ENCODE peak calls at places on chromosomes 11 and 22, in eight cellular contexts. One of them, this sample, is unnamed.

GRCh38 chr11:7060828-7061227 is 28.0 kb upstream of the RBMXL2 start:
- DNase-seq in stimulated activated naive B cell treated with anti-CD40 and anti-IgM and Interleukin-4, amounts not matched to agents 10 μg/mL and 1 μg/mL and 100 μg/mL, for 72 hours: no peak
- DNase-seq in endothelial cell: no peak
- DNase-seq in WTC11: no peak
- DNase-seq in GM18507: no peak
- DNase-seq in progenitor cell of endocrine pancreas: no peak
- DNase-seq in posterior vena cava: no peak
- DNase-seq in AG08395: peak; percentile 32
- DNase-seq in this sample: peak; percentile 44

GRCh38 chr11:60169264-60169915 is 13.5 kb downstream of the MS4A6A start:
- DNase-seq in AG08395: no peak
- DNase-seq in progenitor cell of endocrine pancreas: no peak
- DNase-seq in endothelial cell: no peak
- DNase-seq in WTC11: peak; percentile 28
- DNase-seq in posterior vena cava: no peak
- DNase-seq in GM18507: no peak
- DNase-seq in stimulated activated naive B cell treated with anti-CD40 and anti-IgM and Interleukin-4, amounts not matched to agents 10 μg/mL and 1 μg/mL and 100 μg/mL, for 72 hours: no peak
- DNase-seq in this sample: peak; percentile 78

GRCh38 chr11:3837793-3838192 is 3.0 kb downstream of the RHOG start:
- DNase-seq in endothelial cell: peak; percentile 37
- DNase-seq in AG08395: peak; percentile 24
- DNase-seq in WTC11: no peak
- DNase-seq in stimulated activated naive B cell treated with anti-CD40 and anti-IgM and Interleukin-4, amounts not matched to agents 10 μg/mL and 1 μg/mL and 100 μg/mL, for 72 hours: no peak
- DNase-seq in GM18507: no peak
- DNase-seq in progenitor cell of endocrine pancreas: no peak
- DNase-seq in posterior vena cava: peak; percentile 79
- DNase-seq in this sample: no peak

GRCh38 chr11:121099364-121099763 is 1.7 kb upstream of the TECTA start:
- DNase-seq in endothelial cell: no peak
- DNase-seq in WTC11: no peak
- DNase-seq in stimulated activated naive B cell treated with anti-CD40 and anti-IgM and Interleukin-4, amounts not matched to agents 10 μg/mL and 1 μg/mL and 100 μg/mL, for 72 hours: no peak
- DNase-seq in progenitor cell of endocrine pancreas: no peak
- DNase-seq in posterior vena cava: no peak
- DNase-seq in AG08395: no peak
- DNase-seq in GM18507: no peak
- DNase-seq in this sample: no peak

GRCh38 chr11:83073248-83073647 is 1.6 kb upstream of the RAB30 start:
- DNase-seq in posterior vena cava: no peak
- DNase-seq in endothelial cell: no peak
- DNase-seq in AG08395: no peak
- DNase-seq in progenitor cell of endocrine pancreas: no peak
- DNase-seq in GM18507: no peak
- DNase-seq in stimulated activated naive B cell treated with anti-CD40 and anti-IgM and Interleukin-4, amounts not matched to agents 10 μg/mL and 1 μg/mL and 100 μg/mL, for 72 hours: no peak
- DNase-seq in WTC11: no peak
- DNase-seq in this sample: no peak

GRCh38 chr11:58787903-58788302 is 56.2 kb upstream of the GLYAT start:
- DNase-seq in WTC11: no peak
- DNase-seq in posterior vena cava: no peak
- DNase-seq in stimulated activated naive B cell treated with anti-CD40 and anti-IgM and Interleukin-4, amounts not matched to agents 10 μg/mL and 1 μg/mL and 100 μg/mL, for 72 hours: no peak
- DNase-seq in progenitor cell of endocrine pancreas: no peak
- DNase-seq in endothelial cell: no peak
- DNase-seq in AG08395: no peak
- DNase-seq in GM18507: no peak
- DNase-seq in this sample: peak; percentile 18

GRCh38 chr11:78138694-78139421 is 568 bp downstream of the ALG8 start:
- DNase-seq in endothelial cell: peak; percentile 7
- DNase-seq in posterior vena cava: no peak
- DNase-seq in WTC11: no peak
- DNase-seq in GM18507: no peak
- DNase-seq in AG08395: peak; percentile 25
- DNase-seq in stimulated activated naive B cell treated with anti-CD40 and anti-IgM and Interleukin-4, amounts not matched to agents 10 μg/mL and 1 μg/mL and 100 μg/mL, for 72 hours: peak; percentile 24
- DNase-seq in progenitor cell of endocrine pancreas: no peak
- DNase-seq in this sample: peak; percentile 12

GRCh38 chr11:92226331-92227232 is 2.0 kb downstream of the FAT3 start:
- DNase-seq in posterior vena cava: peak; percentile 86
- DNase-seq in AG08395: no peak
- DNase-seq in progenitor cell of endocrine pancreas: peak; percentile 26
- DNase-seq in stimulated activated naive B cell treated with anti-CD40 and anti-IgM and Interleukin-4, amounts not matched to agents 10 μg/mL and 1 μg/mL and 100 μg/mL, for 72 hours: no peak
- DNase-seq in endothelial cell: peak; percentile 55
- DNase-seq in GM18507: no peak
- DNase-seq in WTC11: peak; percentile 79
- DNase-seq in this sample: no peak

GRCh38 chr11:70071996-70072395 is 6.1 kb upstream of the ANO1 start:
- DNase-seq in stimulated activated naive B cell treated with anti-CD40 and anti-IgM and Interleukin-4, amounts not matched to agents 10 μg/mL and 1 μg/mL and 100 μg/mL, for 72 hours: no peak
- DNase-seq in progenitor cell of endocrine pancreas: peak; percentile 3
- DNase-seq in AG08395: no peak
- DNase-seq in posterior vena cava: no peak
- DNase-seq in endothelial cell: no peak
- DNase-seq in WTC11: no peak
- DNase-seq in GM18507: no peak
- DNase-seq in this sample: no peak

GRCh38 chr11:10401275-10401674 is 53.8 kb upstream of the AMPD3 start:
- DNase-seq in stimulated activated naive B cell treated with anti-CD40 and anti-IgM and Interleukin-4, amounts not matched to agents 10 μg/mL and 1 μg/mL and 100 μg/mL, for 72 hours: no peak
- DNase-seq in progenitor cell of endocrine pancreas: no peak
- DNase-seq in GM18507: no peak
- DNase-seq in WTC11: no peak
- DNase-seq in posterior vena cava: no peak
- DNase-seq in AG08395: no peak
- DNase-seq in endothelial cell: no peak
- DNase-seq in this sample: peak; percentile 33

GRCh38 chr11:112000703-112001102 is 24.5 kb upstream of the DLAT start:
- DNase-seq in AG08395: no peak
- DNase-seq in endothelial cell: no peak
- DNase-seq in progenitor cell of endocrine pancreas: no peak
- DNase-seq in posterior vena cava: no peak
- DNase-seq in WTC11: no peak
- DNase-seq in GM18507: no peak
- DNase-seq in stimulated activated naive B cell treated with anti-CD40 and anti-IgM and Interleukin-4, amounts not matched to agents 10 μg/mL and 1 μg/mL and 100 μg/mL, for 72 hours: no peak
- DNase-seq in this sample: no peak

GRCh38 chr11:131356201-131356600 is 14.2 kb upstream of the NTM start:
- DNase-seq in posterior vena cava: no peak
- DNase-seq in GM18507: no peak
- DNase-seq in stimulated activated naive B cell treated with anti-CD40 and anti-IgM and Interleukin-4, amounts not matched to agents 10 μg/mL and 1 μg/mL and 100 μg/mL, for 72 hours: no peak
- DNase-seq in endothelial cell: no peak
- DNase-seq in progenitor cell of endocrine pancreas: no peak
- DNase-seq in AG08395: no peak
- DNase-seq in WTC11: no peak
- DNase-seq in this sample: no peak

GRCh38 chr22:19085233-19086043 is 36.8 kb downstream of the DGCR2 start:
- DNase-seq in posterior vena cava: no peak
- DNase-seq in WTC11: no peak
- DNase-seq in AG08395: peak; percentile 44
- DNase-seq in endothelial cell: peak; percentile 9
- DNase-seq in stimulated activated naive B cell treated with anti-CD40 and anti-IgM and Interleukin-4, amounts not matched to agents 10 μg/mL and 1 μg/mL and 100 μg/mL, for 72 hours: no peak
- DNase-seq in progenitor cell of endocrine pancreas: no peak
- DNase-seq in GM18507: peak; percentile 50
- DNase-seq in this sample: peak; percentile 8

GRCh38 chr11:128686745-128687177 is 7.1 kb upstream of the FLI1 start:
- DNase-seq in stimulated activated naive B cell treated with anti-CD40 and anti-IgM and Interleukin-4, amounts not matched to agents 10 μg/mL and 1 μg/mL and 100 μg/mL, for 72 hours: peak; percentile 33
- DNase-seq in posterior vena cava: peak; percentile 91
- DNase-seq in GM18507: no peak
- DNase-seq in endothelial cell: peak; percentile 55
- DNase-seq in progenitor cell of endocrine pancreas: no peak
- DNase-seq in WTC11: peak; percentile 60
- DNase-seq in AG08395: peak; percentile 60
- DNase-seq in this sample: peak; percentile 25

GRCh38 chr22:38068641-38069371 is 11.6 kb downstream of the PICK1 start:
- DNase-seq in AG08395: no peak
- DNase-seq in posterior vena cava: no peak
- DNase-seq in stimulated activated naive B cell treated with anti-CD40 and anti-IgM and Interleukin-4, amounts not matched to agents 10 μg/mL and 1 μg/mL and 100 μg/mL, for 72 hours: no peak
- DNase-seq in WTC11: no peak
- DNase-seq in endothelial cell: no peak
- DNase-seq in progenitor cell of endocrine pancreas: no peak
- DNase-seq in GM18507: no peak
- DNase-seq in this sample: no peak

GRCh38 chr11:76153609-76153949 is 52.7 kb downstream of the WNT11 start:
- DNase-seq in AG08395: peak; percentile 90
- DNase-seq in GM18507: no peak
- DNase-seq in endothelial cell: no peak
- DNase-seq in WTC11: no peak
- DNase-seq in progenitor cell of endocrine pancreas: no peak
- DNase-seq in posterior vena cava: peak; percentile 82
- DNase-seq in stimulated activated naive B cell treated with anti-CD40 and anti-IgM and Interleukin-4, amounts not matched to agents 10 μg/mL and 1 μg/mL and 100 μg/mL, for 72 hours: no peak
- DNase-seq in this sample: no peak

GRCh38 chr11:123559418-123559817 is 95.0 kb downstream of the SCN3B start:
- DNase-seq in GM18507: no peak
- DNase-seq in WTC11: no peak
- DNase-seq in stimulated activated naive B cell treated with anti-CD40 and anti-IgM and Interleukin-4, amounts not matched to agents 10 μg/mL and 1 μg/mL and 100 μg/mL, for 72 hours: no peak
- DNase-seq in posterior vena cava: no peak
- DNase-seq in AG08395: peak; percentile 36
- DNase-seq in endothelial cell: no peak
- DNase-seq in progenitor cell of endocrine pancreas: no peak
- DNase-seq in this sample: no peak

GRCh38 chr11:122803306-122803705 is 35.0 kb upstream of the CRTAM start:
- DNase-seq in WTC11: no peak
- DNase-seq in posterior vena cava: no peak
- DNase-seq in progenitor cell of endocrine pancreas: no peak
- DNase-seq in stimulated activated naive B cell treated with anti-CD40 and anti-IgM and Interleukin-4, amounts not matched to agents 10 μg/mL and 1 μg/mL and 100 μg/mL, for 72 hours: no peak
- DNase-seq in endothelial cell: no peak
- DNase-seq in GM18507: no peak
- DNase-seq in AG08395: peak; percentile 78
- DNase-seq in this sample: peak; percentile 56

GRCh38 chr11:78037056-78037455 is 14.0 kb upstream of the KCTD14 start:
- DNase-seq in WTC11: no peak
- DNase-seq in progenitor cell of endocrine pancreas: no peak
- DNase-seq in AG08395: no peak
- DNase-seq in endothelial cell: no peak
- DNase-seq in GM18507: no peak
- DNase-seq in posterior vena cava: no peak
- DNase-seq in stimulated activated naive B cell treated with anti-CD40 and anti-IgM and Interleukin-4, amounts not matched to agents 10 μg/mL and 1 μg/mL and 100 μg/mL, for 72 hours: no peak
- DNase-seq in this sample: no peak

GRCh38 chr22:37607912-37608476 is 640 bp upstream of the GGA1 start:
- DNase-seq in progenitor cell of endocrine pancreas: no peak
- DNase-seq in AG08395: no peak
- DNase-seq in stimulated activated naive B cell treated with anti-CD40 and anti-IgM and Interleukin-4, amounts not matched to agents 10 μg/mL and 1 μg/mL and 100 μg/mL, for 72 hours: no peak
- DNase-seq in WTC11: no peak
- DNase-seq in endothelial cell: no peak
- DNase-seq in GM18507: no peak
- DNase-seq in posterior vena cava: no peak
- DNase-seq in this sample: no peak

GRCh38 chr11:42234381-42235035 is 775.1 kb upstream of the LRRC4C start:
- DNase-seq in endothelial cell: no peak
- DNase-seq in WTC11: no peak
- DNase-seq in GM18507: no peak
- DNase-seq in stimulated activated naive B cell treated with anti-CD40 and anti-IgM and Interleukin-4, amounts not matched to agents 10 μg/mL and 1 μg/mL and 100 μg/mL, for 72 hours: no peak
- DNase-seq in progenitor cell of endocrine pancreas: no peak
- DNase-seq in AG08395: peak; percentile 60
- DNase-seq in posterior vena cava: no peak
- DNase-seq in this sample: peak; percentile 66

GRCh38 chr11:76735218-76735480 is 48.0 kb upstream of the TSKU start:
- DNase-seq in AG08395: no peak
- DNase-seq in stimulated activated naive B cell treated with anti-CD40 and anti-IgM and Interleukin-4, amounts not matched to agents 10 μg/mL and 1 μg/mL and 100 μg/mL, for 72 hours: no peak
- DNase-seq in WTC11: no peak
- DNase-seq in GM18507: no peak
- DNase-seq in posterior vena cava: no peak
- DNase-seq in endothelial cell: no peak
- DNase-seq in progenitor cell of endocrine pancreas: no peak
- DNase-seq in this sample: no peak

GRCh38 chr11:35852056-35852455 is 91.8 kb upstream of the LDLRAD3 start:
- DNase-seq in posterior vena cava: no peak
- DNase-seq in stimulated activated naive B cell treated with anti-CD40 and anti-IgM and Interleukin-4, amounts not matched to agents 10 μg/mL and 1 μg/mL and 100 μg/mL, for 72 hours: no peak
- DNase-seq in WTC11: no peak
- DNase-seq in endothelial cell: peak; percentile 40
- DNase-seq in progenitor cell of endocrine pancreas: no peak
- DNase-seq in GM18507: no peak
- DNase-seq in AG08395: no peak
- DNase-seq in this sample: no peak

This sample was measured in MG63.